ENCODE peak calls at places on chromosome 22, in seven cellular contexts. G is stomach, C is tibial nerve, K is A549, T is transverse colon, V is upper lobe of left lung, M is ovary. Z is an unnamed sample.

GRCh38 chr22:24883426-24883825 is 63.1 kb downstream of the LHFPL7 start:
- DNase-seq in T (no peak), V (no peak), M (no peak), K (no peak), C (no peak), G (no peak), Z (no peak)

GRCh38 chr22:24303007-24303406 is 32.4 kb downstream of the SPECC1L start:
- DNase-seq in C (no peak), K (no peak), V (no peak), G (no peak), M (no peak), T (no peak), Z (no peak)

GRCh38 chr22:19497245-19497644 is 17.5 kb downstream of the CDC45 start:
- DNase-seq in K (no peak), G (no peak), M (no peak), C (no peak), T (no peak), V (no peak), Z (no peak)

GRCh38 chr22:44894321-44894720 is 115.5 kb downstream of the PHF21B start:
- DNase-seq in C (no peak), G (no peak), T (no peak), M (no peak), K (no peak), V (no peak), Z (no peak)

GRCh38 chr22:24728790-24729637 is 45.5 kb downstream of the PIWIL3 start:
- DNase-seq in M (peak), V (no peak), G (no peak), K (no peak), T (no peak), C (no peak), Z (no peak)

GRCh38 chr22:19750666-19751490 is 9.7 kb upstream of the TBX1 start:
- DNase-seq in G (no peak), V (no peak), T (no peak), K (no peak), M (no peak), C (no peak), Z (no peak)

GRCh38 chr22:32693102-32693501 is 108.4 kb upstream of the TIMP3 start:
- DNase-seq in T (no peak), M (no peak), K (no peak), G (no peak), V (no peak), C (no peak), Z (no peak)

GRCh38 chr22:46349681-46350080 is 14.2 kb downstream of the TRMU start:
- DNase-seq in K (no peak), C (no peak), T (no peak), M (no peak), G (no peak), V (no peak), Z (no peak)

GRCh38 chr22:26318975-26319374 is 110.1 kb upstream of the ASPHD2 start:
- DNase-seq in M (no peak), T (no peak), C (no peak), G (no peak), K (no peak), V (no peak), Z (no peak)

GRCh38 chr22:48083502-48083901 is 1321.1 kb downstream of the TBC1D22A start:
- DNase-seq in C (no peak), G (no peak), M (no peak), V (no peak), T (no peak), K (no peak), Z (peak)

GRCh38 chr22:32788884-32789624 is 12.5 kb upstream of the TIMP3 start:
- DNase-seq in T (no peak), K (no peak), G (no peak), C (no peak), M (no peak), V (no peak), Z (peak)

DNA sequence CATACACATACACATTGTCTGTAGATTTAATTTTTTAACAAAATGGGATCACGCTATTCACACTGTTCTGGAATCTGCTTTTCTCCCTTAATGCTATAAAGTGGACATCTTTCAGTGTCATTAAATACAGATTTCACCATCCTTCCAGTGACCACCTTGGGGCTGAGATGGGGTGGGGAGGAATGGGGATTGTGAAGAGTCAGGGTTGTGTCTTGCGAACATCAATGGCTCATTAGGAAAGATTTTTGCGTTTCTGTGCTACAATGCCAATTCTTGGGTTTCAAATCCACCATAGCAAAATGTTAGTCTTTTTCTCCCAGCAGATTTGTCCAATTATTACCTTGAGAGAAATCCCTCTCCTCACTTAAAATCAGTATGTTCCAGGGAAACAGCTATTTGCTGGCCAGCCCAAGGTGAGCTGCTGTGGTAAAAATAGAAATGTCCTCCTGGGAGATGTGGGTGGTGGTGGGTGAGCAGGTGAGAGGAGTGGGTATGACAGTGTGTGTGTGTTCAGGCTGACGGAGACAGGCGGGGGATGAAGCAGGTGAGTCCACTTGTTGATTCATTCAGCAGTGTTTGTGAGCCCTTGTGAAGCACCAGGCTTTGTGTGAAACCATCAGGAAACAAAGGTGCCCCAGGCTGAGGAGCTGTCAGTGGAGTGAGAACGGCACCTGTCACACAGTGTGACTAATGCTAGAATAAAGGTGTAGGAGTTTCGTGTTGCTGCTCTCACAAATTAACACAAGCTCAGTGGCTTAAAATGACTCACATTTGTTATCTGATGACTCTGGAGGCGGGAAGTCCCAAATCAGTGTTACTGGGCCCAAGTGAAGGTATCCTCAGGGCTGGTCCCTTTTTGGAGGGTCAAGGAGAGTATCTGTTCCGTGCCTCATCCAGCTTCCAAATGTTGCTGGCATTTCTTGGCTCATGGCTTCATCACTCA is 1.7 kb upstream of the CBX6 start:
- DNase-seq in M (no peak), T (no peak), C (no peak), G (peak), K (no peak), V (no peak), Z (peak)
- TF ChIP-seq EP300 in M (no peak), T (no peak), C (no peak), G (no peak), K (no peak), V (no peak), Z (no peak)

GRCh38 chr22:28846994-28847393 is 36.4 kb upstream of the ZNRF3 start:
- DNase-seq in K (no peak), V (no peak), G (no peak), M (no peak), C (no peak), T (no peak), Z (no peak)
- TF ChIP-seq POLR2A in K (no peak), V (no peak), G (no peak), M (no peak), C (no peak), T (no peak), Z (no peak)

GRCh38 chr22:49091917-49092545 is 735.6 kb downstream of the BRD1 start:
- DNase-seq in K (no peak), M (no peak), T (no peak), G (no peak), V (no peak), C (no peak), Z (no peak)

GRCh38 chr22:49094151-49094550 is 733.5 kb downstream of the BRD1 start:
- DNase-seq in G (no peak), V (no peak), C (no peak), M (no peak), T (no peak), K (no peak), Z (no peak)

GRCh38 chr22:49091451-49091850 is 736.2 kb downstream of the BRD1 start:
- DNase-seq in G (no peak), T (no peak), M (no peak), K (no peak), V (no peak), C (no peak), Z (no peak)

GRCh38 chr22:49093192-49093880 is 734.3 kb downstream of the BRD1 start:
- DNase-seq in M (no peak), V (no peak), C (no peak), G (no peak), K (no peak), T (no peak), Z (no peak)

GRCh38 chr22:49092751-49093150 is 734.9 kb downstream of the BRD1 start:
- DNase-seq in K (no peak), V (no peak), T (no peak), G (no peak), C (no peak), M (no peak), Z (no peak)
- H3K27ac ChIP-seq in K (no peak), V (no peak), T (no peak), G (no peak), C (no peak), M (no peak), Z (no peak)

DNA sequence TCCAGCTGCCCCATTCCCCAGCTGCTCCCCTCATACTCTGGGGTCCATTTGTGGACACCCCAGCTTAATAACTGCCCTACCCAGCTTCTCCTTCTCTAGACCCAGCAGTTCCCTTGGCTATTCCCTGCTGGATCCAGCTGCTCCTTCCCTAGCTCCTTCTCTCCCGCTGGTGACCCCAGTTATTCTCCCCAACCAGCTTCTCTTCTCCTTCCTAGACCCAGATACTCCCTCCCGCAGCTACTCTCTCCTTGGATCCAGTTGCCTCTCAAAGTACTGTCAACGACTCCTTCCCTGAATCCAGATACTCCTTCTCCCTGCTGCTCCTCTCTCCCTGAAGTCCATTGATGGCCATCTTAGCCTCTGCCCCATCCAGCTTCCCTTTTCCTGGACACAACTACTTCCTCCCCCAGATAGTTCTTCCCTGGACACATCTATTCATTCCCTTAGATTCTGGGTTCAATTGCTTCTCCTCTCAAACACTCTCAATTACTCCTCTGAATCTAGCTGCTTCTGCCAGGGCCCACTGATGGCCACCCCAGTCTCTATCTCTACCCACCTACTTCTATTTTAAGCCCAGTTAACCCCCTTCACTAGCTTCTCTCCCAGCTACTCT is 11.6 kb downstream of the SELENOM start:
- DNase-seq in K (no peak), T (no peak), M (no peak), V (no peak), C (no peak), G (no peak), Z (no peak)
- TF ChIP-seq EP300 in K (no peak), T (no peak), M (no peak), V (no peak), C (no peak), G (no peak), Z (no peak)

GRCh38 chr22:50260801-50261614 is 475 bp downstream of the MAPK12 start:
- DNase-seq in K (no peak), C (no peak), V (no peak), M (no peak), G (peak), T (no peak), Z (no peak)
- TF ChIP-seq POLR2A in K (peak), C (no peak), V (no peak), M (no peak), G (no peak), T (no peak), Z (no peak)

GRCh38 chr22:23071163-23072034 is 1.1 kb downstream of the GNAZ start:
- DNase-seq in C (no peak), V (no peak), T (no peak), K (no peak), G (no peak), M (peak), Z (peak)
- H3K27ac ChIP-seq in C (peak), V (no peak), T (peak), K (peak), G (peak), M (no peak), Z (peak)

DNA sequence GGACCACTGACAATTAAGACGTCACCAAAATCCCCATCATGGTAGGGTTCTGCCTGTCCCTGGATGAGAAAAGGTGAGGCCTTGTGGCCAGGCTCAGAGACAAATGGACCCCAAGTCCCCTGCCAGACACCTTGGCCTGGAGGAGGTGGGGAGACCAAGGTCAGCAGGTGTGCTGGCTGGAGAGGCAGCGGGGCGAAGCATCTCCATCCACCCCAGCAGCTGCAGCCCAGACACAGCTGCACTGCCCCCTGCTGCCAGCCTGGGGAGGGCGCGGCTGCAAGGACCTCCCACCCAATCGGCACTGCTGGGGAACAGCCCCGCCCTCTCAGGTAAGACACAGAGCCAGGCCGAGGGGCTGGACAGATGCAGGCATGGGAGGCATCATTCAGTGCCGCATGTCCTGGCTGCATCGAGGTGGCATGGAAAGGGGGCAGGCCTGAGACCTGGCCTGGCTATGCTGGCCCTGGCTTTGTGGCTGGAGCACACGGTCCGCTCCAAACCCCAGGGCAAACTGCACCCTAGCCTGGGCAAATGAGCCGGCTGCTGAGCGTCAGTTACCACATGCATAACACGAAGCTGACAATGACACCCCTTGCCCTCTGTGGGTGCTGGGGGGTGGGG is 12.2 kb upstream of the MFNG start:
- DNase-seq in C (no peak), T (peak), K (peak), M (no peak), V (peak), G (peak), Z (no peak)
- TF ChIP-seq EP300 in C (no peak), T (no peak), K (no peak), M (no peak), V (no peak), G (no peak), Z (no peak)

DNA sequence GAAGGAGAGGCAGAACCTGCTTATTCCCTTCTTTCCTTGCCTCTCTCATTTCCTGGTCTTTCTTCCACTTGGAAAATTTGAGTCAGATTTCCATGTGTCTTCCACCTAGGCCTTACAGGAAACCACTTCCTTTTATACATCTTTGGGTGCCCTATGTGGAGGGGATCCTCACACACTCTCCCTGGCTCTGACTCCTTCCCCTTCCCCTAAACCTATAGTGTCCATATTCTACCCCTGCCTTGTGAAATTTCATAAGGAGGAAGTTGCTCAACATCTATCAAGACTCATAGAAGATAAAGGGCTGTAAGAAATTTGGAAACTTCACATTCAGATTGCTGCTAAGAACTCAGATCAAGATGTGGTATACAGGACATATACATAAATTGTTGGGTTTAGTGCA is 20.4 kb downstream of the TUG1 start:
- DNase-seq in C (no peak), V (no peak), M (no peak), G (no peak), K (no peak), T (no peak), Z (no peak)
- TF ChIP-seq POLR2A in C (no peak), V (no peak), M (no peak), G (no peak), K (no peak), T (no peak), Z (no peak)

DNA sequence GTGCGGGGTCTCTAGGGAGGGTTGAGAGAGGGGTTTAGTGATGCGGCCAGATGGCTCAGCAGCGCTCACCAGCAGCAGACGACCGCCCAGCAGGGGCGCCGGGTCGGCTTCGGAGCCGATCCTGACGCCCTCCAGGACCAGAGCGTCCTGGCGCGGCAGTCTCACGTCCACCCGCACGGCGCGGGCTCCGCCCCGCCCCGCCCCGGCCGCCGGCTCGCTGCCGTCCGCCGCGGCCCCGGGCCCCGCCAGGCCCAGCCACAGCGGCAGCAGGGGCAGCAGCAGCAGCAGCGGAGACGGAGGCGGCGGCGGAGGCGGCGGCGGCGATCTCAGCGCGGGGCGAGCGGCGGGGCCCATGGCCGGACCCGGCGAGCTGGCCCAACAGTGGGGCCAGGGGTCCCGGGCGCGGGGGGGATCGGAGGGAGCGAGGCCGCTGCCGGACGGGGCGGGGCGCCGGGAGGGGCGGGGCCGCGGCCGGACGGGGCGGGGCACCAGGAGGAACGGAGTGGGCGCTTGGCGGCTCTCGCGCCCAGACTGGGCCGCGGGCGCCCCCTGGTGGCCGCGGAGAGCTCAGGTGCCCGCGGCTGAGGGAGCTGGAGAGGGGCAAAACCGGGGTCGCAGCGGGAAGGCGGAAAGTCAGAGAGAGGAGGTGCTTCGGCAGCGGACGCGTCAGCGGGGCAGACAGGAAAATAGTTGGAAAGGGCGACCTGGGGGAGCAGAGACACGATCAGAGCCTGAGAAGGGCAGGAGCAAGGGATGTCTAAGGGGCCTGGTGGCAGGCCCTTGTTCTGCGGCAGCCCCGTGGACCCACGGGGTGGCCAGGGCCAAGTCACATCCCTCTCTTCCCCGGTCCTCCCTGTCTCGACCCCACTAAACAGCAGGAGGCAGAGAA is at the start of gene RNF215:
- DNase-seq in T (peak), C (peak), M (peak), K (peak), G (peak), V (peak), Z (peak)
- H3K27ac ChIP-seq in T (peak), C (peak), M (peak), K (peak), G (peak), V (peak), Z (peak)